ENCODE peak calls at places on chromosomes 1 and 21, in five cellular contexts. N is cardiac fibroblast, M is neural progenitor cell, S is AG10803, K is AG04450. T is an unnamed sample.

GRCh38 chr1:39238476-39238875 is 34.0 kb downstream of the MACF1 start:
- DNase-seq in M (no peak), S (peak), K (peak), N (peak), T (peak)

GRCh38 chr1:179151908-179152682 is 70.2 kb downstream of the TOR3A start:
- DNase-seq in K (no peak), N (no peak), S (no peak), M (no peak), T (no peak)

GRCh38 chr1:101592861-101593260 is 356.0 kb downstream of the S1PR1 start:
- DNase-seq in K (no peak), N (peak), S (no peak), M (no peak), T (no peak)

GRCh38 chr1:200206340-200206739 is 178.8 kb downstream of the NR5A2 start:
- DNase-seq in N (peak), M (no peak), K (peak), S (peak), T (peak)

GRCh38 chr1:228035844-228036243 is 29.0 kb downstream of the WNT3A start:
- DNase-seq in M (peak), N (no peak), K (no peak), S (no peak), T (no peak)

GRCh38 chr1:227170361-227171166 is 147.7 kb downstream of the CDC42BPA start:
- DNase-seq in S (peak), K (no peak), M (no peak), N (peak), T (peak)

GRCh38 chr21:25396135-25396711 is 211.1 kb downstream of the MRPL39 start:
- DNase-seq in K (no peak), N (no peak), S (no peak), M (no peak), T (no peak)

GRCh38 chr1:9659328-9659727 is 7.8 kb downstream of the PIK3CD start:
- DNase-seq in M (no peak), K (peak), S (peak), N (peak), T (peak)

GRCh38 chr21:21102874-21103273 is 104.7 kb downstream of the NCAM2 start:
- DNase-seq in N (no peak), S (no peak), M (no peak), K (no peak), T (no peak)

GRCh38 chr1:8987881-8988617 is 38.2 kb downstream of the SLC2A7 start:
- DNase-seq in S (peak), K (no peak), N (peak), M (peak), T (peak)

GRCh38 chr1:152858062-152858461 is 1.7 kb upstream of the LCE7A start:
- DNase-seq in K (no peak), M (no peak), N (no peak), S (no peak), T (no peak)

GRCh38 chr1:62746086-62746808 is 37.7 kb upstream of the ATG4C start:
- DNase-seq in N (peak), K (no peak), M (peak), S (peak), T (peak)

GRCh38 chr21:26125433-26126167 is 45.0 kb downstream of the APP start:
- DNase-seq in N (no peak), S (no peak), M (no peak), K (no peak), T (no peak)

GRCh38 chr21:40844935-40845334 is 2.0 kb downstream of the DSCAM start:
- DNase-seq in N (no peak), M (no peak), S (no peak), K (no peak), T (no peak)

GRCh38 chr1:224433671-224434446 is 738 bp downstream of the WDR26 start:
- DNase-seq in M (peak), S (peak), K (no peak), N (no peak), T (no peak)

GRCh38 chr1:228471762-228472398 is 15.3 kb upstream of the RNF187 start:
- DNase-seq in M (peak), N (peak), K (no peak), S (peak), T (peak)

GRCh38 chr21:43600642-43601397 is 58.5 kb downstream of the HSF2BP start:
- DNase-seq in M (no peak), N (peak), S (peak), K (peak), T (peak)

GRCh38 chr1:109891930-109892329 is 18.7 kb upstream of the CSF1 start:
- DNase-seq in S (no peak), K (no peak), M (no peak), N (no peak), T (no peak)

GRCh38 chr1:206911064-206911663 is 10.6 kb downstream of the FCMR start:
- DNase-seq in S (peak), M (peak), K (no peak), N (peak), T (peak)

GRCh38 chr1:200916152-200916551 is 21.5 kb downstream of the INAVA start:
- DNase-seq in K (no peak), M (peak), S (no peak), N (no peak), T (no peak)

GRCh38 chr1:86460998-86461397 is 7.7 kb upstream of the CLCA1 start:
- DNase-seq in M (no peak), K (no peak), N (no peak), S (no peak), T (no peak)

GRCh38 chr21:34722684-34723300 is 54.0 kb downstream of the CLIC6 start:
- DNase-seq in S (no peak), K (no peak), N (no peak), M (peak), T (no peak)

GRCh38 chr1:43389326-43390313 is at the start of the genes MED8 and SZT2:
- DNase-seq in M (peak), K (peak), N (peak), S (peak), T (peak)

GRCh38 chr21:19237603-19238002 is 834.0 kb upstream of the TMPRSS15 start:
- DNase-seq in K (no peak), S (no peak), N (no peak), M (no peak), T (no peak)

GRCh38 chr1:10514490-10515235 is 39.9 kb downstream of the PEX14 start:
- DNase-seq in M (peak), N (peak), K (no peak), S (peak), T (peak)

GRCh38 chr1:178536844-178537371 is 24.0 kb downstream of the TEX35 start:
- DNase-seq in M (no peak), K (peak), N (peak), S (peak), T (peak)

GRCh38 chr1:201252833-201253810 is 30.2 kb upstream of the PKP1 start:
- DNase-seq in S (no peak), K (no peak), M (no peak), N (no peak), T (no peak)

GRCh38 chr1:117327008-117327407 is 40.2 kb upstream of the MAN1A2 start:
- DNase-seq in K (no peak), N (no peak), S (no peak), M (no peak), T (no peak)

GRCh38 chr1:43206721-43207228 is 34.6 kb downstream of the CFAP57 start:
- DNase-seq in N (peak), K (peak), S (peak), M (peak), T (peak)

GRCh38 chr1:236149696-236150228 is 7.4 kb downstream of the GPR137B start:
- DNase-seq in M (no peak), N (no peak), K (no peak), S (no peak), T (no peak)

GRCh38 chr1:172775598-172776570 is 117.0 kb downstream of the FASLG start:
- DNase-seq in N (peak), S (peak), K (no peak), M (no peak), T (no peak)

GRCh38 chr1:92482665-92483441 is 3.9 kb downstream of the GFI1 start:
- DNase-seq in K (no peak), M (peak), S (no peak), N (no peak), T (peak)

GRCh38 chr1:170126691-170127090 is 19.1 kb upstream of the NTMT2 start:
- DNase-seq in N (peak), S (peak), M (peak), K (peak), T (peak)
- TF ChIP-seq CTCF in N (peak), S (peak), M (peak), K (peak), T (peak)

GRCh38 chr21:33030633-33031032 is 4.9 kb downstream of the OLIG2 start:
- DNase-seq in K (no peak), M (no peak), N (no peak), S (no peak), T (no peak)
- H3K4me3 ChIP-seq in K (no peak), M (no peak), N (no peak), S (no peak), T (no peak)

GRCh38 chr1:166258017-166258416 is 91.2 kb upstream of the FAM78B start:
- DNase-seq in M (no peak), S (no peak), K (no peak), N (no peak), T (no peak)
- TF ChIP-seq CTCF in M (no peak), S (no peak), K (no peak), N (no peak), T (no peak)

DNA sequence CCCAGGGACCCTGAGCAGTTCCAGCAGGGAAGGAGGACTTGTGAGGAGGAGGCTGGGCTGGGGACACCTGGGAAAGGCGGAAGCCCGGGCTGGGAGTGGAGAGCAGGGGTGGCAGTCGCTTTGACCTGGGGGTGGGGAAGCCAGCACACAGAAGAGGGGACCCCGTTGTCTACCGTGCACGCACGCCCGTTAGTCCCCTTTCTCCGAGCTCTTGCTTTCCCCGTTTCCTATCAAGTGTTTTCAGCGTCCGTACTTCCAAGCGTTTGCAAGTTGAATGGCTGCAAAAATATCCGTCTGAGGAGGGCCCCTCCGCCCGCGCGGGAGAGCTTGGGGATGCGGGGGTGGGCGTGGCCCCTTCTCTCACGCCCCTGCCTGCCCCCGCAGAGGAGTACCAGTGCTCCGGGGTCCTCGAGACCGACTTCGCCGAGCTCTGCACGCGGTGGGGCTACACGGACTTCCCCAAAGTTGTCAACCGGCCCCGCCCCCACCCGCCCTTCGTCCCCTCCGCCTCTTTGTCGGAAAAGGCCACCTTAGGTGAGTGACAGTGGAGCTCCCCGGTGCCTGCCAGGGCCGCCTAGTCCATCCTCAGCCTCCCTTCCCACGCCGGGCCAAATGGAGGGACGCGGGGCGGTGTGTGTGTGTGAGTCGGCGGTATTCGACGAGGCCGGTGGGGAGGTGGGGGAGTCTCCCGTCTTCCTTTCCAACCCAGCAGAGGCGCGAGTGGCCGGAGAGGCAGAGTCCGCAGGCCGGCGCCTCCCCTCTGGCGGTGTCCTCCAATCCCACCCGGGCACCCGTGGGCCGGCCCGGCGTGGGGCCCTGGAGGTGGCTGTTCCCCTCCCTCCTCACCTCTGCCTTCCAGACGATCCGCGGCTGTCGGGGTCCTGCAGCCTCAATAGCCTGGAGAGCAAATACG is 3.4 kb downstream of the LRRC71 start:
- DNase-seq in S (no peak), N (no peak), K (no peak), M (peak), T (no peak)
- H3K4me3 ChIP-seq in S (no peak), N (peak), K (peak), M (peak), T (no peak)

GRCh38 chr1:46547481-46548383 is 3.7 kb downstream of the KNCN start:
- DNase-seq in K (no peak), M (peak), S (peak), N (peak), T (peak)
- TF ChIP-seq CTCF in K (peak), M (peak), S (peak), N (peak), T (peak)

DNA sequence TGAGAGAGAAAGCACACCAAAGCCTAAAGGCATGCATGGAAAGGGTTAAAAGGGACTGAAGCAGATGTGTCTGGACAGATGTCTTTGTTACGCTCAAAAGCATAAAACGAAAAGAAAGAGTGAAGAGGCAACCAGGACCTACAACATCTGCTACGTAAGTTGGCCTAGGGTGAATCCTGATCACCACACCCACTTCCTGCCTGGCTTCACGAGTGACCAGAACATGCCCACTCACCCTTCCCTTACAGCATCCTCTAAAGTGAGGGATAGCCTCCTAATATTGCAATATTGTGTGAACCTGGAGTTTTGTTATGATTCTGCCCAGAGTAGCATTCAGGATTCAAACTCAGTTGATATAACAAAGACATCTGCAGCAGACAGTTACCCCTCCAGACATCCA is 10.6 kb upstream of the OLIG2 start:
- DNase-seq in K (no peak), N (no peak), M (no peak), S (no peak), T (no peak)
- H3K4me3 ChIP-seq in K (no peak), N (no peak), M (no peak), S (no peak), T (no peak)

T was measured in fibroblast of the aortic adventitia.